ENCODE peak calls at places on chromosomes 6 and 20, in ten cellular contexts. G is BE2C, V is AG10803, O is left ventricle myocardium inferior, E is PC-3, J is heart right ventricle, W is fibroblast of the aortic adventitia, D is fibroblast of lung, U is IMR-90, T is psoas muscle. N is an unnamed sample.

GRCh38 chr20:48275737-48276342 is 490.6 kb upstream of the SULF2 start:
- DNase-seq in E (no peak), G (no peak), O (no peak), W (no peak), J (no peak), T (no peak), U (no peak), D (no peak), V (no peak), N (no peak)

GRCh38 chr6:31070711-31071197 is 41.6 kb downstream of the C6orf15 start:
- DNase-seq in T (no peak), D (peak; percentile 80), G (peak; percentile 30), W (peak; percentile 86), J (peak; percentile 36), V (peak; percentile 82), O (no peak), E (peak; percentile 84), U (peak; percentile 84), N (no peak)

GRCh38 chr6:30883743-30884520 is at the start of gene DDR1:
- DNase-seq in J (peak; percentile 76), W (peak; percentile 56), V (peak; percentile 57), U (peak; percentile 54), O (peak; percentile 81), D (peak; percentile 60), E (peak; percentile 75), T (peak; percentile 71), G (peak; percentile 67), N (no peak)

GRCh38 chr6:2197177-2197671 is 48.2 kb downstream of the GMDS start:
- DNase-seq in J (peak; percentile 22), D (peak; percentile 80), G (no peak), V (peak; percentile 55), W (peak; percentile 54), U (peak; percentile 59), E (peak; percentile 69), T (no peak), O (no peak), N (no peak)

GRCh38 chr20:17992224-17992637 is 23.4 kb downstream of the MGME1 start:
- DNase-seq in D (no peak), W (no peak), G (no peak), J (no peak), U (no peak), T (no peak), E (no peak), O (no peak), V (no peak), N (no peak)

GRCh38 chr6:1286972-1287600 is 24.8 kb upstream of the FOXQ1 start:
- DNase-seq in V (peak; percentile 93), J (no peak), D (peak; percentile 78), W (peak; percentile 81), E (peak; percentile 82), G (no peak), U (peak; percentile 87), T (no peak), O (no peak), N (no peak)

GRCh38 chr6:103122766-103123601 is 1729.5 kb downstream of the GRIK2 start:
- DNase-seq in U (peak; percentile 0), E (peak; percentile 62), T (no peak), W (peak; percentile 6), V (peak; percentile 16), J (peak; percentile 16), G (peak; percentile 90), O (no peak), D (peak; percentile 29), N (no peak)

GRCh38 chr6:134082191-134082590 is 29.8 kb upstream of the SLC2A12 start:
- DNase-seq in E (no peak), V (no peak), W (no peak), U (no peak), T (no peak), J (no peak), O (no peak), G (no peak), D (no peak), N (no peak)

GRCh38 chr6:165937564-165938358 is 229.9 kb downstream of the TBXT start:
- DNase-seq in V (no peak), T (no peak), E (no peak), U (no peak), J (no peak), W (no peak), D (no peak), G (no peak), O (no peak), N (no peak)

GRCh38 chr6:106939208-106939607 is 35.3 kb downstream of the CD24 start:
- DNase-seq in J (no peak), T (no peak), D (no peak), G (no peak), O (no peak), V (no peak), E (no peak), W (no peak), U (no peak), N (no peak)

GRCh38 chr6:41640436-41640835 is 2.2 kb downstream of the MDFI start:
- DNase-seq in G (no peak), U (no peak), J (no peak), E (no peak), W (no peak), D (peak; percentile 67), O (no peak), V (no peak), T (no peak), N (no peak)
- H3K4me3 ChIP-seq in G (no peak overlapping the region), U (no peak overlapping the region), J (no peak overlapping the region), E (no peak overlapping the region), W (no peak overlapping the region), D (no peak overlapping the region), O (no peak overlapping the region), V (no peak overlapping the region), T (no peak overlapping the region), N (no peak overlapping the region)

GRCh38 chr20:58192567-58192966 is 35.9 kb downstream of the ANKRD60 start:
- DNase-seq in W (no peak), J (no peak), O (no peak), T (no peak), G (no peak), D (no peak), E (no peak), U (no peak), V (no peak), N (no peak)
- TF ChIP-seq CTCF in W (peak; percentile 70), J (peak; percentile 46), O (peak; percentile 66), T (peak; percentile 34), G (peak; percentile 82), D (peak; percentile 60), E (peak; percentile 87), U (peak; percentile 52), V (peak; percentile 51), N (peak; percentile 64)

DNA sequence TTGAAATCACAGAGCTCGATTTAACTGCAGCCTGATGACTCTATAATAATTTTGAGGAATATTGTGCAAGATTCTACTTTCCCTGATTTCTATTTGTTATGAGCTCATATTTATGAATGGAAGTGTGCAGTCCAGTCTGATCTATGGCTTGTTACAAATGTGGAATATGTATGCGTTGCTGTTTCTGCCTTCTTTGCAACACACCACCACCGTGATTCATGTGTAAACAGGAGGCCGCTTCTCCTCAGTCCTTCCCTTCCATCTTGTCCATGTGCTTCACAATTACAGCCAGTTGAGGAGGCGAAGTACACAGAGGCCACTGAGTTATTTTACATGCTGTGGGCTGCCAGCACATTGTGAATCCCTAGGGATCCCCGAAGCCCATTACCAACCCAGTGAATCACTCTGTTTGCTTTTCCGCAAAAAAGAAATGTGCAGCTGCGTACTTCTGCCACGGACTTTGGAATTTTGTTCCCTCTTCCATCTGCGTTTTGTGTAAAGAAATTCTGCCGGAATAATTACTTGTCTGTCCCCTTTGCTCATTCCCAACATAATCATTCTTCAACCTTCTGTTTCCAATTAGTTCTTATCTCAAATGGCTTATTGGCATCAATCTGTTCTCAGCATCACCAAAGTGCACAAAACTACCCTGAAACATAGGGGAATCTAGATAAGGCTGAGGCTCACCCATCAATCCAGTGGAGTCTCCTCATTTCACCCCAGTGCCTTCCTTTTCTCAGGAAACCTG is 551.6 kb upstream of the CITED2 start:
- DNase-seq in E (no peak), V (peak; percentile 93), D (peak; percentile 94), U (peak; percentile 95), W (peak; percentile 92), G (peak; percentile 70), T (no peak), O (no peak), J (no peak), N (peak; percentile 77)
- H3K4me3 ChIP-seq in E (no peak overlapping the region), V (no peak overlapping the region), D (no peak overlapping the region), U (no peak overlapping the region), W (no peak overlapping the region), G (peak overlapping the region; percentile 9), T (no peak overlapping the region), O (no peak overlapping the region), J (no peak overlapping the region), N (no peak overlapping the region)

GRCh38 chr20:19688031-19688806 is 69.8 kb upstream of the RIN2 start:
- DNase-seq in G (peak; percentile 30), J (peak; percentile 74), W (peak; percentile 90), U (peak; percentile 92), E (peak; percentile 92), V (peak; percentile 95), D (peak; percentile 89), O (peak; percentile 80), T (peak; percentile 89), N (peak; percentile 76)
- TF ChIP-seq CTCF in G (peak; percentile 52), J (peak; percentile 76), W (peak; percentile 82), U (peak; percentile 77), E (peak; percentile 91), V (peak; percentile 82), D (peak; percentile 70), O (peak; percentile 80), T (peak; percentile 75), N (peak; percentile 70)

DNA sequence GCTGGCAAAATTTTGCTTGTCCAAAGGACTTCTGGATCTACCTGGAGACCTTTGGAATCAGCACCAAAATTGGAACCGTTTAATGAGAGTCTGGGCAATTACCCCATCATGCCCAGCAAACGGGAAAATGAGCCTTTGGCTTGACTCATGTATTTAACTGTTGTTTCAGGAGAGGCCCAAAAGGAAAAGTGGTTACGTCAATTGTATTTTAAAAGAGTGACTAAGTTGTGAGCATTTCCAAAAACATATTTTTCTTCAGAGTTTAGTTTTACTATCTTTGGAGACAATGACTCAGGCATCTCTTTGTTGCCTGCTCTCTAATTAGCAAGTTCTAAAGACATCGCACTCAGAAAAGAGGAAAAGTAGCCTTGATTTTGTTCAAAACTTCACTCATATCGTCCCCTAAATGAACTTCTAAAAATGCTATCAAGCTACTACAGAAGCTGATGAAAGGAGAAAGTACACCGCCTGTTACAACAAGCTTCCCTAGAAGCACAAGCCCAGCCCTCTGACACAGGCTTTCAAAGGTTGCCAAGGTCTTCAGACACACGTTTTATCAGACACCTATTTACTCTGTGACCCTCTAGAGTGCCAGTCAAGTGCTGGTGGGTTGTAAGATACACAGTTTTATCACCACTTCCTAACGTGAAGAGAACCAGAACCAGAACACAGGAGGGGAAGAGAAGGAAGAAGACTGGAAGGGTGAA is 146.2 kb downstream of the TBX18 start:
- DNase-seq in T (no peak), D (peak; percentile 92), E (peak; percentile 81), J (no peak), U (peak; percentile 90), G (no peak), W (peak; percentile 94), O (no peak), V (peak; percentile 87), N (peak; percentile 66)
- H3K4me3 ChIP-seq in T (no peak overlapping the region), D (no peak overlapping the region), E (peak overlapping the region; percentile 59), J (no peak overlapping the region), U (no peak overlapping the region), G (no peak overlapping the region), W (no peak overlapping the region), O (no peak overlapping the region), V (no peak overlapping the region), N (no peak overlapping the region)